ENCODE peak calls at places on chromosomes 4 and X, in six cellular contexts. One of them, this sample, is unnamed.

GRCh38 chr4:179059396-179059795 is 1617.2 kb upstream of the AGA start:
- ATAC-seq in T-cell: no peak
- ATAC-seq in psoas muscle: no peak
- ATAC-seq in activated CD8-positive, alpha-beta memory T cell treated with anti-CD3 and anti-CD28 coated beads, Interleukin-2, amount 10 ng/mL, durations not matched to agents 7 days and 5 days: no peak
- ATAC-seq in right cardiac atrium: no peak
- ATAC-seq in upper lobe of left lung: no peak
- ATAC-seq in this sample: no peak

GRCh38 chrX:146454363-146454762 is 355.2 kb upstream of the CXorf51B start:
- ATAC-seq in T-cell: no peak
- ATAC-seq in psoas muscle: no peak
- ATAC-seq in activated CD8-positive, alpha-beta memory T cell treated with anti-CD3 and anti-CD28 coated beads, Interleukin-2, amount 10 ng/mL, durations not matched to agents 7 days and 5 days: no peak
- ATAC-seq in right cardiac atrium: no peak
- ATAC-seq in upper lobe of left lung: no peak
- ATAC-seq in this sample: no peak

GRCh38 chr4:75497133-75497532 is 17.1 kb downstream of the RCHY1 start:
- ATAC-seq in T-cell: no peak
- ATAC-seq in psoas muscle: no peak
- ATAC-seq in activated CD8-positive, alpha-beta memory T cell treated with anti-CD3 and anti-CD28 coated beads, Interleukin-2, amount 10 ng/mL, durations not matched to agents 7 days and 5 days: no peak
- ATAC-seq in right cardiac atrium: no peak
- ATAC-seq in upper lobe of left lung: no peak
- ATAC-seq in this sample: no peak

GRCh38 chrX:140057001-140057411 is 91.7 kb upstream of the CXorf66 start:
- ATAC-seq in T-cell: no peak
- ATAC-seq in psoas muscle: peak; percentile 73
- ATAC-seq in activated CD8-positive, alpha-beta memory T cell treated with anti-CD3 and anti-CD28 coated beads, Interleukin-2, amount 10 ng/mL, durations not matched to agents 7 days and 5 days: no peak
- ATAC-seq in right cardiac atrium: peak; percentile 82
- ATAC-seq in upper lobe of left lung: peak; percentile 86
- ATAC-seq in this sample: peak; percentile 85

GRCh38 chrX:136780241-136780640 is 491 bp downstream of the ARHGEF6 start:
- ATAC-seq in T-cell: no peak
- ATAC-seq in psoas muscle: no peak
- ATAC-seq in activated CD8-positive, alpha-beta memory T cell treated with anti-CD3 and anti-CD28 coated beads, Interleukin-2, amount 10 ng/mL, durations not matched to agents 7 days and 5 days: peak; percentile 42
- ATAC-seq in right cardiac atrium: no peak
- ATAC-seq in upper lobe of left lung: no peak
- ATAC-seq in this sample: no peak

GRCh38 chr4:137572163-137572562 is 39.9 kb upstream of the PCDH18 start:
- ATAC-seq in T-cell: no peak
- ATAC-seq in psoas muscle: no peak
- ATAC-seq in activated CD8-positive, alpha-beta memory T cell treated with anti-CD3 and anti-CD28 coated beads, Interleukin-2, amount 10 ng/mL, durations not matched to agents 7 days and 5 days: no peak
- ATAC-seq in right cardiac atrium: no peak
- ATAC-seq in upper lobe of left lung: no peak
- ATAC-seq in this sample: no peak

GRCh38 chr4:65668201-65669007 is 1.9 kb downstream of the EPHA5 start:
- ATAC-seq in T-cell: no peak
- ATAC-seq in psoas muscle: no peak
- ATAC-seq in activated CD8-positive, alpha-beta memory T cell treated with anti-CD3 and anti-CD28 coated beads, Interleukin-2, amount 10 ng/mL, durations not matched to agents 7 days and 5 days: no peak
- ATAC-seq in right cardiac atrium: peak; percentile 36
- ATAC-seq in upper lobe of left lung: no peak
- ATAC-seq in this sample: no peak

GRCh38 chr4:145871209-145871608 is 67.4 kb downstream of the ZNF827 start:
- ATAC-seq in T-cell: no peak
- ATAC-seq in psoas muscle: no peak
- ATAC-seq in activated CD8-positive, alpha-beta memory T cell treated with anti-CD3 and anti-CD28 coated beads, Interleukin-2, amount 10 ng/mL, durations not matched to agents 7 days and 5 days: no peak
- ATAC-seq in right cardiac atrium: no peak
- ATAC-seq in upper lobe of left lung: no peak
- ATAC-seq in this sample: no peak

GRCh38 chr4:52822583-52823477 is 39.3 kb upstream of the RASL11B start:
- ATAC-seq in T-cell: no peak
- ATAC-seq in psoas muscle: no peak
- ATAC-seq in activated CD8-positive, alpha-beta memory T cell treated with anti-CD3 and anti-CD28 coated beads, Interleukin-2, amount 10 ng/mL, durations not matched to agents 7 days and 5 days: no peak
- ATAC-seq in right cardiac atrium: no peak
- ATAC-seq in upper lobe of left lung: peak; percentile 79
- ATAC-seq in this sample: peak; percentile 69

GRCh38 chrX:154084449-154085300 is 12.8 kb downstream of the MECP2 start:
- ATAC-seq in T-cell: peak; percentile 25
- ATAC-seq in psoas muscle: no peak
- ATAC-seq in activated CD8-positive, alpha-beta memory T cell treated with anti-CD3 and anti-CD28 coated beads, Interleukin-2, amount 10 ng/mL, durations not matched to agents 7 days and 5 days: no peak
- ATAC-seq in right cardiac atrium: no peak
- ATAC-seq in upper lobe of left lung: no peak
- ATAC-seq in this sample: no peak

GRCh38 chr4:112288455-112288854 is 2.8 kb upstream of the TIFA start:
- ATAC-seq in T-cell: peak; percentile 27
- ATAC-seq in psoas muscle: no peak
- ATAC-seq in activated CD8-positive, alpha-beta memory T cell treated with anti-CD3 and anti-CD28 coated beads, Interleukin-2, amount 10 ng/mL, durations not matched to agents 7 days and 5 days: no peak
- ATAC-seq in right cardiac atrium: no peak
- ATAC-seq in upper lobe of left lung: no peak
- ATAC-seq in this sample: no peak

GRCh38 chr4:16289872-16290554 is 63.7 kb upstream of the TAPT1 start:
- ATAC-seq in T-cell: no peak
- ATAC-seq in psoas muscle: no peak
- ATAC-seq in activated CD8-positive, alpha-beta memory T cell treated with anti-CD3 and anti-CD28 coated beads, Interleukin-2, amount 10 ng/mL, durations not matched to agents 7 days and 5 days: peak; percentile 30
- ATAC-seq in right cardiac atrium: no peak
- ATAC-seq in upper lobe of left lung: peak; percentile 58
- ATAC-seq in this sample: no peak

GRCh38 chr4:167177925-167178324 is 56.4 kb downstream of the SPOCK3 start:
- ATAC-seq in T-cell: no peak
- ATAC-seq in psoas muscle: peak; percentile 73
- ATAC-seq in activated CD8-positive, alpha-beta memory T cell treated with anti-CD3 and anti-CD28 coated beads, Interleukin-2, amount 10 ng/mL, durations not matched to agents 7 days and 5 days: no peak
- ATAC-seq in right cardiac atrium: no peak
- ATAC-seq in upper lobe of left lung: no peak
- ATAC-seq in this sample: no peak

GRCh38 chrX:39862958-39863357 is 234.8 kb downstream of the BCOR start:
- ATAC-seq in T-cell: no peak
- ATAC-seq in psoas muscle: no peak
- ATAC-seq in activated CD8-positive, alpha-beta memory T cell treated with anti-CD3 and anti-CD28 coated beads, Interleukin-2, amount 10 ng/mL, durations not matched to agents 7 days and 5 days: no peak
- ATAC-seq in right cardiac atrium: no peak
- ATAC-seq in upper lobe of left lung: no peak
- ATAC-seq in this sample: no peak

GRCh38 chr4:8191136-8191747 is 7.8 kb upstream of the SH3TC1 start:
- ATAC-seq in T-cell: no peak
- ATAC-seq in psoas muscle: peak; percentile 71
- ATAC-seq in activated CD8-positive, alpha-beta memory T cell treated with anti-CD3 and anti-CD28 coated beads, Interleukin-2, amount 10 ng/mL, durations not matched to agents 7 days and 5 days: no peak
- ATAC-seq in right cardiac atrium: peak; percentile 91
- ATAC-seq in upper lobe of left lung: peak; percentile 80
- ATAC-seq in this sample: peak; percentile 58

GRCh38 chr4:159191989-159192388 is 89.1 kb downstream of the RAPGEF2 start:
- ATAC-seq in T-cell: no peak
- ATAC-seq in psoas muscle: no peak
- ATAC-seq in activated CD8-positive, alpha-beta memory T cell treated with anti-CD3 and anti-CD28 coated beads, Interleukin-2, amount 10 ng/mL, durations not matched to agents 7 days and 5 days: no peak
- ATAC-seq in right cardiac atrium: no peak
- ATAC-seq in upper lobe of left lung: no peak
- ATAC-seq in this sample: peak; percentile 26

GRCh38 chrX:34768290-34768689 is 111.2 kb upstream of the TMEM47 start:
- ATAC-seq in T-cell: no peak
- ATAC-seq in psoas muscle: no peak
- ATAC-seq in activated CD8-positive, alpha-beta memory T cell treated with anti-CD3 and anti-CD28 coated beads, Interleukin-2, amount 10 ng/mL, durations not matched to agents 7 days and 5 days: no peak
- ATAC-seq in right cardiac atrium: no peak
- ATAC-seq in upper lobe of left lung: no peak
- ATAC-seq in this sample: no peak

GRCh38 chr4:105352826-105353225 is 121.0 kb downstream of the PPA2 start:
- ATAC-seq in T-cell: no peak
- ATAC-seq in psoas muscle: peak; percentile 53
- ATAC-seq in activated CD8-positive, alpha-beta memory T cell treated with anti-CD3 and anti-CD28 coated beads, Interleukin-2, amount 10 ng/mL, durations not matched to agents 7 days and 5 days: peak; percentile 30
- ATAC-seq in right cardiac atrium: no peak
- ATAC-seq in upper lobe of left lung: no peak
- ATAC-seq in this sample: no peak

GRCh38 chrX:24169211-24169610 is 19.7 kb downstream of the ZFX start:
- ATAC-seq in T-cell: peak; percentile 43
- ATAC-seq in psoas muscle: no peak
- ATAC-seq in activated CD8-positive, alpha-beta memory T cell treated with anti-CD3 and anti-CD28 coated beads, Interleukin-2, amount 10 ng/mL, durations not matched to agents 7 days and 5 days: no peak
- ATAC-seq in right cardiac atrium: no peak
- ATAC-seq in upper lobe of left lung: no peak
- ATAC-seq in this sample: no peak